ENCODE peak calls at places on chromosomes 5 and 9, in four cellular contexts. C is RWPE1, L is tibial nerve, B is uterus. U is an unnamed sample.

GRCh38 chr9:33032292-33032691 is 7.2 kb downstream of the DNAJA1 start:
- DNase-seq in C (no peak), L (no peak), B (no peak), U (no peak)

GRCh38 chr5:175115831-175116230 is 328.2 kb downstream of the DRD1 start:
- DNase-seq in C (no peak), L (no peak), B (no peak), U (no peak)

GRCh38 chr5:135739383-135739961 is 95.0 kb upstream of the SLC25A48 start:
- DNase-seq in C (no peak), L (no peak), B (no peak), U (peak; percentile 20)

GRCh38 chr5:35092703-35093102 is 45.0 kb upstream of the AGXT2 start:
- DNase-seq in C (no peak), L (no peak), B (no peak), U (no peak)

GRCh38 chr5:154575869-154576806 is 98.1 kb upstream of the HAND1 start:
- DNase-seq in C (no peak), L (no peak), B (no peak), U (no peak)

GRCh38 chr5:149938791-149939358 is 5.7 kb downstream of the PDE6A start:
- DNase-seq in C (peak; percentile 96), L (no peak), B (no peak), U (no peak)

GRCh38 chr5:147418613-147419012 is 91.3 kb downstream of the DPYSL3 start:
- DNase-seq in C (no peak), L (no peak), B (no peak), U (no peak)

GRCh38 chr5:16894236-16895057 is 41.6 kb downstream of the MYO10 start:
- DNase-seq in C (peak; percentile 90), L (no peak), B (no peak), U (no peak)

GRCh38 chr5:154190652-154191304 is at the start of gene GALNT10:
- DNase-seq in C (peak; percentile 85), L (no peak), B (peak; percentile 61), U (peak; percentile 77)

GRCh38 chr5:90134892-90135291 is 274.7 kb downstream of the CETN3 start:
- DNase-seq in C (no peak), L (peak; percentile 38), B (peak; percentile 80), U (no peak)

GRCh38 chr5:172902497-172903472 is 56.4 kb upstream of the RPL26L1 start:
- DNase-seq in C (peak; percentile 45), L (peak; percentile 67), B (peak; percentile 92), U (no peak)

GRCh38 chr5:10735569-10736255 is 25.3 kb downstream of the DAP start:
- DNase-seq in C (no peak), L (no peak), B (no peak), U (no peak)

GRCh38 chr5:65126192-65126591 is 355.5 kb downstream of the ADAMTS6 start:
- DNase-seq in C (no peak), L (no peak), B (no peak), U (no peak)

GRCh38 chr5:68533571-68534051 is 318.1 kb downstream of the PIK3R1 start:
- DNase-seq in C (no peak), L (no peak), B (no peak), U (no peak)

GRCh38 chr9:99377790-99378775 is 156.0 kb downstream of the SEC61B start:
- DNase-seq in C (no peak), L (no peak), B (no peak), U (no peak)

GRCh38 chr5:67426961-67427630 is 230.5 kb upstream of the CD180 start:
- DNase-seq in C (no peak), L (no peak), B (no peak), U (no peak)

GRCh38 chr5:96245401-96246091 is 187.5 kb downstream of the PCSK1 start:
- DNase-seq in C (no peak), L (no peak), B (no peak), U (no peak)
- TF ChIP-seq CTCF in C (no peak), L (no peak), B (no peak), U (no peak)

DNA sequence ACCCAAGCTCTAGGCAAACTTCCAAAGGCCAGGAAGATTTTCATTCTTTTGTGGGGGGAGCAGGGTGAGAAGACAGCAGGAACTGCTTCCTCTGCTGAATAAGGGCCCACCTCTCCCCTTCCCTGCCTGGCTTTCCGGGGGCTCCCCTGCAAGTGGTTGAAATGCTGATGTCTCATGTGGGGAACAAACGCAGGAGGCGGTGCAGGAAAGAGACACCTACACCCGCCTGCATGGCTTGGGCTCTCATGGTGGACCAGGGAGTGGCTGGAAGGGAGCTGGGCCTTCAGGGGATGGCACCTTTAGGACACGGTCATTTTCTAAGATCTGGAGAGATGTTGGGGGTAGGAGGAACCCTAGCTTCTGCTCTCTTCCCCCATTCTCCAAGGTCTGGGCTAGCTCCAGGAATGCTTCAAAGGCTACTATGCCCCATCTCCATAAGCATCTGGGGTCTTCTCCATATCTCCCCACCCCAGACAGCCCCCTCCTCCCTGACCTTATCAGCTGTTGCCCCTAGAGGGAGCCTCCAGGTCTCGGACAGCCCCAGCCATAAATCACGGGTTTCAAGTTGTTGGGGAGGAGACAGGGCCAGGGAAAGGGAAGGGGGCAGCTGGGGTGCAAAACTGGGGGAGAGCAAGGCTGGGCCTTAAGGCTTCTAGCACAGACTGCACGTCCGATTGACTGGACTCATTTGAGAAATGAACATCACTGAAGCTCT is 76.6 kb downstream of the PSD2 start:
- DNase-seq in C (no peak), L (no peak), B (no peak), U (no peak)
- TF ChIP-seq CTCF in C (no peak), L (no peak), B (no peak), U (peak; percentile 35)

GRCh38 chr9:21744320-21744719 is 58.1 kb upstream of the MTAP start:
- DNase-seq in C (no peak), L (no peak), B (no peak), U (no peak)
- TF ChIP-seq CTCF in C (no peak), L (no peak), B (no peak), U (no peak)

GRCh38 chr9:128992995-128993394 is 35.1 kb downstream of the SH3GLB2 start:
- DNase-seq in C (no peak), L (no peak), B (no peak), U (no peak)
- TF ChIP-seq CTCF in C (no peak), L (no peak), B (no peak), U (peak; percentile 46)

GRCh38 chr5:31237159-31237558 is 43.7 kb downstream of the CDH6 start:
- DNase-seq in C (no peak), L (no peak), B (no peak), U (no peak)
- TF ChIP-seq CTCF in C (no peak), L (no peak), B (no peak), U (no peak)

DNA sequence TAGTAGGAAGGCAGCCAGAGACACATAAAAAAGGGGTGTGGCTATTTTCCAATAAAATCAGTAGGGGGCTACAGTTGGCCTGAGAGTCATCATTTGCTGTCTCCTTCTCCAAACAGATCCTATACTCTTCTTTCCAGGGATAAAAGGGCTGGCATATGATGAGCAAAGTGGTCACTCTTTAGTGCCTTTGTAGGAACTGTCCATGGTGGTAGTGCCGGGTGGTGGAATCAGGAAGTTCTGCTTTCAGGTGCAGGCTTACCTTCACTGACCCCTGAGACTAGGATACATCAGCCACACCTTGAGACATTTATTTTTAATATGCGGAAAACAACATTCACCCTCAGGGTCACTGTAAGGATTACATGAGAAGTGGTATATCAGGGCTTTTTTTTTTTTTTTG is 80.8 kb downstream of the ASTN2 start:
- DNase-seq in C (no peak), L (no peak), B (no peak), U (no peak)
- TF ChIP-seq CTCF in C (no peak), L (no peak), B (no peak), U (no peak)

DNA sequence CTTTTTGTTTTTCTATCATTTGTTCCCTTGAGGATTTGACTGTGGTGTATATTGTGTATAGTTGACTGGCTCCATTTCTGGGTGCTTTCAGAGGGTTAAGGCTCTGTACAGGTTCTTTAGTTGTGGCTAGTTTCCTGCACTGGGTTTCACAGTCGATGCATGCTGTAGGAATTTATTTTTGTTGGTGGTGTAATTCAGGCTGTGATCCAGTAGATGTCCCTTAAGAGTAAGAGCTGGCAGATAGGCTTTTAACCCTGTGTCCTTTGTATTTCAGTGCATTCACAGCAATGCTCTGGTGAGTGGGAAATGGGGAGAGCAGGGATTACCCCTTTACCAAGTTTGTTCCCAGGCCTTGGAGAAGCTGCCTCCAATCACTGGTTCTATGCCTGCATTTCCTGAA is 112.9 kb downstream of the SPATA31D1 start:
- DNase-seq in C (no peak), L (no peak), B (no peak), U (no peak)
- TF ChIP-seq CTCF in C (no peak), L (no peak), B (no peak), U (peak; percentile 43)

DNA sequence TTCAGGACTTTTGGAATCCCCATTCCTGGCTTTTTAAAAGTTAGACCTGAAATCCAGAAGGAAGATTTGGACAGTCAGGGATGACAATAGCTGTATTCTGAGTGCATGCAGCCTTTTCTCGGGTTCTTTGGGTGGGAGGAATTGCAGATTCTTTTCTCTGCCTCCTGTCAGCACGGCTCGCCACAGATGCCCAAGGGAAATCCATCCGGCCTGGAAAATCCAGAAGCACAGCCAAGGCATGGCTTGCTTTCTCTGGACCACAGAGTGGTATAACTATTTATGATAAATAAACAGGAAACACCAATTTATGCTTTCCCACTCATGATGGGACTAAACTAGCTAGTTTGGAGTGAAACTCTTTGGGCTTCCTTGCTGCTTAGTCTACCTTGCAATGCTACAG is 59.1 kb downstream of the C9orf152 start:
- DNase-seq in C (no peak), L (no peak), B (no peak), U (no peak)
- TF ChIP-seq CTCF in C (no peak), L (no peak), B (no peak), U (no peak)

U was measured in type B pancreatic cell.